ENCODE peak calls at places on chromosomes 5 and 9, in six cellular contexts. One of them, this sample, is unnamed.

GRCh38 chr5:55865831-55866230 is 14.7 kb downstream of the IL31RA start:
- DNase-seq in GM12864: no peak
- DNase-seq in endothelial cell: no peak
- DNase-seq in heart left ventricle: no peak
- DNase-seq in H9: no peak
- DNase-seq in GM12878: no peak
- DNase-seq in this sample: no peak

GRCh38 chr5:38258319-38259061 is at the start of gene EGFLAM:
- DNase-seq in GM12878: no peak
- DNase-seq in endothelial cell: peak
- DNase-seq in H9: peak
- DNase-seq in heart left ventricle: peak
- DNase-seq in GM12864: no peak
- DNase-seq in this sample: no peak

GRCh38 chr9:4306788-4307144 is 6.9 kb upstream of the GLIS3 start:
- DNase-seq in H9: no peak
- DNase-seq in GM12864: no peak
- DNase-seq in endothelial cell: no peak
- DNase-seq in heart left ventricle: no peak
- DNase-seq in GM12878: no peak
- DNase-seq in this sample: no peak

GRCh38 chr5:150279618-150280017 is 10.0 kb downstream of the CAMK2A start:
- DNase-seq in heart left ventricle: no peak
- DNase-seq in H9: no peak
- DNase-seq in GM12878: no peak
- DNase-seq in endothelial cell: no peak
- DNase-seq in GM12864: no peak
- DNase-seq in this sample: no peak

GRCh38 chr5:102536323-102536928 is 37.6 kb upstream of the SLCO6A1 start:
- DNase-seq in H9: no peak
- DNase-seq in endothelial cell: no peak
- DNase-seq in heart left ventricle: no peak
- DNase-seq in GM12864: no peak
- DNase-seq in GM12878: no peak
- DNase-seq in this sample: peak

GRCh38 chr5:112417931-112418358 is 1.1 kb downstream of the EPB41L4A start:
- DNase-seq in heart left ventricle: peak
- DNase-seq in endothelial cell: peak
- DNase-seq in H9: no peak
- DNase-seq in GM12864: peak
- DNase-seq in GM12878: peak
- DNase-seq in this sample: peak

GRCh38 chr5:114249838-114250237 is 112.0 kb upstream of the KCNN2 start:
- DNase-seq in H9: no peak
- DNase-seq in GM12864: no peak
- DNase-seq in endothelial cell: no peak
- DNase-seq in GM12878: no peak
- DNase-seq in heart left ventricle: no peak
- DNase-seq in this sample: no peak

GRCh38 chr9:83047839-83048775 is 14.8 kb downstream of the RASEF start:
- DNase-seq in GM12864: no peak
- DNase-seq in endothelial cell: no peak
- DNase-seq in heart left ventricle: no peak
- DNase-seq in GM12878: no peak
- DNase-seq in H9: no peak
- DNase-seq in this sample: no peak

GRCh38 chr5:102747386-102748166 is 7.5 kb upstream of the PAM start:
- DNase-seq in heart left ventricle: no peak
- DNase-seq in GM12878: no peak
- DNase-seq in GM12864: no peak
- DNase-seq in endothelial cell: no peak
- DNase-seq in H9: no peak
- DNase-seq in this sample: peak

GRCh38 chr9:131727795-131728545 is 11.9 kb downstream of the RAPGEF1 start:
- DNase-seq in heart left ventricle: no peak
- DNase-seq in GM12864: no peak
- DNase-seq in H9: no peak
- DNase-seq in GM12878: peak
- DNase-seq in endothelial cell: no peak
- DNase-seq in this sample: no peak

GRCh38 chr5:141101059-141101458 is 786 bp downstream of the PCDHB3 start:
- DNase-seq in GM12864: no peak
- DNase-seq in heart left ventricle: no peak
- DNase-seq in endothelial cell: no peak
- DNase-seq in GM12878: no peak
- DNase-seq in H9: no peak
- DNase-seq in this sample: no peak

GRCh38 chr5:135273212-135273611 is 125.8 kb downstream of the MACROH2A1 start:
- DNase-seq in heart left ventricle: no peak
- DNase-seq in GM12878: no peak
- DNase-seq in endothelial cell: no peak
- DNase-seq in H9: no peak
- DNase-seq in GM12864: no peak
- DNase-seq in this sample: no peak

GRCh38 chr9:33465096-33465495 is 8.6 kb downstream of the NOL6 start:
- DNase-seq in GM12864: no peak
- DNase-seq in H9: no peak
- DNase-seq in endothelial cell: no peak
- DNase-seq in GM12878: no peak
- DNase-seq in heart left ventricle: peak
- DNase-seq in this sample: no peak

GRCh38 chr9:124198948-124199347 is 58.8 kb upstream of the NEK6 start:
- DNase-seq in H9: no peak
- DNase-seq in GM12864: no peak
- DNase-seq in GM12878: no peak
- DNase-seq in endothelial cell: no peak
- DNase-seq in heart left ventricle: no peak
- DNase-seq in this sample: no peak

GRCh38 chr5:139344177-139344576 is 2.5 kb downstream of the PAIP2 start:
- DNase-seq in endothelial cell: no peak
- DNase-seq in GM12864: no peak
- DNase-seq in H9: no peak
- DNase-seq in heart left ventricle: no peak
- DNase-seq in GM12878: no peak
- DNase-seq in this sample: no peak

GRCh38 chr9:107178302-107178701 is 104.8 kb upstream of the RAD23B start:
- DNase-seq in GM12878: no peak
- DNase-seq in endothelial cell: no peak
- DNase-seq in GM12864: no peak
- DNase-seq in H9: no peak
- DNase-seq in heart left ventricle: no peak
- DNase-seq in this sample: no peak

GRCh38 chr5:41414598-41414997 is 95.8 kb downstream of the PLCXD3 start:
- DNase-seq in heart left ventricle: no peak
- DNase-seq in endothelial cell: no peak
- DNase-seq in GM12878: no peak
- DNase-seq in GM12864: no peak
- DNase-seq in H9: no peak
- DNase-seq in this sample: no peak

GRCh38 chr5:68714810-68715209 is 379.0 kb upstream of the SLC30A5 start:
- DNase-seq in heart left ventricle: no peak
- DNase-seq in H9: no peak
- DNase-seq in GM12878: no peak
- DNase-seq in GM12864: no peak
- DNase-seq in endothelial cell: no peak
- DNase-seq in this sample: no peak

GRCh38 chr9:18888241-18888794 is 144.7 kb downstream of the SAXO1 start:
- DNase-seq in GM12878: no peak
- DNase-seq in heart left ventricle: no peak
- DNase-seq in H9: no peak
- DNase-seq in GM12864: no peak
- DNase-seq in endothelial cell: no peak
- DNase-seq in this sample: no peak

DNA sequence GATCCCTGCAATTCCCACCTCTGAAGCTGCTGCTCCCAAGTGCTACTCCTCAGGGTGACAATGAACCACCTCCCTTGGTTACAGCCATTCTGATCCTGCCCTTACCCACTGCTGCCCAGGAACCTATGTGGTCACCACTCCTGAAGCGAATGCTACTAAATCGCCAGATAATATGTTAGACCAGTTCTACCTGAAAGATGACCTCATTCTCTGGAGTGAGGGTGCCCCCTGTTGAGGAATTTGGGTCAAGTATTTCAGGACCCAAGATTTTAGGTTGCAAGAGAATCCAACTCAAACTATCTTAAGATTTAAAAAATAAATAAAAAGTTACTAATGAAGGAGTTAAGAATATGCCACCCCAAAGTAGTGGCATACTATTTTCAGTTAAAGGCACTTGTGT is 5.8 kb upstream of the SNAPC3 start:
- DNase-seq in heart left ventricle: no peak
- DNase-seq in GM12864: no peak
- DNase-seq in GM12878: no peak
- DNase-seq in endothelial cell: peak
- DNase-seq in H9: peak
- DNase-seq in this sample: peak
- TF ChIP-seq CTCF in heart left ventricle: peak
- TF ChIP-seq CTCF in GM12864: peak
- TF ChIP-seq CTCF in GM12878: peak
- TF ChIP-seq CTCF in endothelial cell: peak
- TF ChIP-seq CTCF in H9: peak
- TF ChIP-seq CTCF in this sample: peak

DNA sequence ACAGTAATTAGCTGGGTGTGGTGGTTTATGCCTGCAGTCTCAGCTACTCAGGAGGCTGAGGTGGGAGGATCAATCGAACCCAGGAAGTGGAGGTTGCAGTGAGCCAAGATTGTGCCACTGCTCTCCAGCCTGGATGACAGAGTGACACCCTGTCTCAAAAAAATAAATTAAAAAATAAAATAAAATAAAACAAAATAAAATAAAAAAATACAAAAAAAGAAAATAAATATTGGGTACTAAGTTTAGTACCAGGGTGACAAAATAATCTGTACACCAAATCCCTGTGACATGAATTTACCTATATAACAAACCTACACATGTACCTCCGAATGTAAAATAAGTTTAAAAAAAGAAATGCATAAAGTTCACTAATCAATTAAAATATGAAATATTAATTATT is 666.0 kb upstream of the CDH18 start:
- DNase-seq in heart left ventricle: no peak
- DNase-seq in GM12864: no peak
- DNase-seq in H9: no peak
- DNase-seq in GM12878: no peak
- DNase-seq in endothelial cell: no peak
- DNase-seq in this sample: no peak
- TF ChIP-seq CTCF in heart left ventricle: no peak
- TF ChIP-seq CTCF in GM12864: no peak
- TF ChIP-seq CTCF in H9: no peak
- TF ChIP-seq CTCF in GM12878: no peak
- TF ChIP-seq CTCF in endothelial cell: no peak
- TF ChIP-seq CTCF in this sample: no peak

DNA sequence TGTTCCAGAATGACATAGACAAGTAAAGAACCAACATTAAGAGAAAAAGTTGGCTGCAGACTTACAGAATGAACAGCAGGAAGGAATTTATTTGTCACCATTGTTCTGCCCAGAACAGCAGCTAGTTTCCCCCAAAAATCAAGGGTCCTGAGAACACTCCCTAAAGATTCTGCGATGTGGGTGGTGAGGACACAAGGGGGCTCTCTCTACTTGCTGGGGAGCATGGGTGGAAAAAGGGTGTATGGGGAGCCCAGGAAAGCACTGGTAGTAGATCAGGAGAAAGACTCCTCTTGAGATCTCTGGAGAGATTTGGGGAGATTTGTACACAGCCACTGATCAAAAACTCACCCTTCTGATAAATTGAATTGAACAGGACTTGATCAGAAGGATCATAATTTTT is 316.5 kb downstream of the KCTD16 start:
- DNase-seq in endothelial cell: no peak
- DNase-seq in GM12878: no peak
- DNase-seq in heart left ventricle: no peak
- DNase-seq in GM12864: no peak
- DNase-seq in H9: peak
- DNase-seq in this sample: no peak
- TF ChIP-seq CTCF in endothelial cell: no peak
- TF ChIP-seq CTCF in GM12878: peak
- TF ChIP-seq CTCF in heart left ventricle: no peak
- TF ChIP-seq CTCF in GM12864: no peak
- TF ChIP-seq CTCF in H9: peak
- TF ChIP-seq CTCF in this sample: no peak

DNA sequence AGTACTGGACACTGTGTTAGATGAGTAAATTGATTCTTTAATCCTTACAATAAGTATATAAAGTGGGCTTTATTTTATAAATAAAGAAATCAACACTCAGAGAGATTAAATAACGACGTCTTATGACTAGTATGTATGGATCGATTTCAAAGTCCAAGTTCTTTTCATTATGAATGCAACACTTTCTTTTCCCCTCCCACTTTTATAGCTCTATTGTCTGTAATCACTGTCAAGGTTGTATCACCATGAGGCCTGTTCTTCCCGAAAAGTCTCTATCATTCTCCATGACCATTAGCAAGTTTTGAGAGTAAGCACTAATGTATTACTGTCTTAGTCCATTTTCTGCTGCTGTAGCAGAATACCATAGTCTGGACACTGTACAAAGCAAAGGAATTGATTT is 228.4 kb downstream of the TLR4 start:
- DNase-seq in GM12878: no peak
- DNase-seq in H9: no peak
- DNase-seq in heart left ventricle: no peak
- DNase-seq in GM12864: no peak
- DNase-seq in endothelial cell: no peak
- DNase-seq in this sample: no peak
- TF ChIP-seq CTCF in GM12878: no peak
- TF ChIP-seq CTCF in H9: no peak
- TF ChIP-seq CTCF in heart left ventricle: no peak
- TF ChIP-seq CTCF in GM12864: no peak
- TF ChIP-seq CTCF in endothelial cell: no peak
- TF ChIP-seq CTCF in this sample: no peak